ENCODE peak calls at places on chromosomes 3 and 15, in nine cellular contexts. One of them, this sample, is unnamed.

GRCh38 chr15:75712668-75713337 is at the start of gene CSPG4:
- DNase-seq in heart left ventricle: peak
- DNase-seq in heart right ventricle: peak
- DNase-seq in CD8-positive, alpha-beta T cell: no peak
- DNase-seq in mesenchymal stem cell: peak
- DNase-seq in psoas muscle: peak
- DNase-seq in cardiac muscle cell: peak
- DNase-seq in foreskin keratinocyte: no peak
- DNase-seq in PC-3: peak
- DNase-seq in this sample: no peak

GRCh38 chr15:101049856-101050646 is 130.9 kb downstream of the LRRK1 start:
- DNase-seq in heart left ventricle: peak
- DNase-seq in heart right ventricle: peak
- DNase-seq in CD8-positive, alpha-beta T cell: no peak
- DNase-seq in mesenchymal stem cell: no peak
- DNase-seq in psoas muscle: no peak
- DNase-seq in cardiac muscle cell: no peak
- DNase-seq in foreskin keratinocyte: no peak
- DNase-seq in PC-3: no peak
- DNase-seq in this sample: no peak

GRCh38 chr3:59237121-59237520 is 187.3 kb upstream of the CFAP20DC start:
- DNase-seq in heart left ventricle: no peak
- DNase-seq in heart right ventricle: no peak
- DNase-seq in CD8-positive, alpha-beta T cell: no peak
- DNase-seq in mesenchymal stem cell: no peak
- DNase-seq in psoas muscle: no peak
- DNase-seq in cardiac muscle cell: no peak
- DNase-seq in foreskin keratinocyte: peak
- DNase-seq in PC-3: peak
- DNase-seq in this sample: peak

GRCh38 chr3:12661926-12662592 is 1.9 kb downstream of the RAF1 start:
- DNase-seq in heart left ventricle: no peak
- DNase-seq in heart right ventricle: no peak
- DNase-seq in CD8-positive, alpha-beta T cell: no peak
- DNase-seq in mesenchymal stem cell: no peak
- DNase-seq in psoas muscle: no peak
- DNase-seq in cardiac muscle cell: no peak
- DNase-seq in foreskin keratinocyte: no peak
- DNase-seq in PC-3: no peak
- DNase-seq in this sample: no peak

GRCh38 chr15:101723161-101723873 is 956 bp downstream of the TARS3 start:
- DNase-seq in heart left ventricle: no peak
- DNase-seq in heart right ventricle: no peak
- DNase-seq in CD8-positive, alpha-beta T cell: peak
- DNase-seq in mesenchymal stem cell: peak
- DNase-seq in psoas muscle: no peak
- DNase-seq in cardiac muscle cell: no peak
- DNase-seq in foreskin keratinocyte: no peak
- DNase-seq in PC-3: peak
- DNase-seq in this sample: no peak

GRCh38 chr15:25175789-25176615 is 221.2 kb downstream of the SNRPN start:
- DNase-seq in heart left ventricle: no peak
- DNase-seq in heart right ventricle: peak
- DNase-seq in CD8-positive, alpha-beta T cell: peak
- DNase-seq in mesenchymal stem cell: no peak
- DNase-seq in psoas muscle: peak
- DNase-seq in cardiac muscle cell: no peak
- DNase-seq in foreskin keratinocyte: no peak
- DNase-seq in PC-3: no peak
- DNase-seq in this sample: no peak

GRCh38 chr3:52244061-52244628 is 1.4 kb upstream of the PPM1M start:
- DNase-seq in heart left ventricle: no peak
- DNase-seq in heart right ventricle: peak
- DNase-seq in CD8-positive, alpha-beta T cell: peak
- DNase-seq in mesenchymal stem cell: peak
- DNase-seq in psoas muscle: peak
- DNase-seq in cardiac muscle cell: no peak
- DNase-seq in foreskin keratinocyte: no peak
- DNase-seq in PC-3: peak
- DNase-seq in this sample: no peak

GRCh38 chr3:11367116-11367781 is 95.1 kb downstream of the ATG7 start:
- DNase-seq in heart left ventricle: peak
- DNase-seq in heart right ventricle: peak
- DNase-seq in CD8-positive, alpha-beta T cell: no peak
- DNase-seq in mesenchymal stem cell: peak
- DNase-seq in psoas muscle: peak
- DNase-seq in cardiac muscle cell: no peak
- DNase-seq in foreskin keratinocyte: no peak
- DNase-seq in PC-3: peak
- DNase-seq in this sample: no peak

GRCh38 chr3:179512398-179512797 is 50.3 kb upstream of the ACTL6A start:
- DNase-seq in heart left ventricle: no peak
- DNase-seq in heart right ventricle: no peak
- DNase-seq in CD8-positive, alpha-beta T cell: no peak
- DNase-seq in mesenchymal stem cell: peak
- DNase-seq in psoas muscle: no peak
- DNase-seq in cardiac muscle cell: peak
- DNase-seq in foreskin keratinocyte: no peak
- DNase-seq in PC-3: no peak
- DNase-seq in this sample: no peak

GRCh38 chr3:150081084-150081483 is 110.4 kb upstream of the PFN2 start:
- DNase-seq in heart left ventricle: no peak
- DNase-seq in heart right ventricle: no peak
- DNase-seq in CD8-positive, alpha-beta T cell: no peak
- DNase-seq in mesenchymal stem cell: peak
- DNase-seq in psoas muscle: no peak
- DNase-seq in cardiac muscle cell: no peak
- DNase-seq in foreskin keratinocyte: peak
- DNase-seq in PC-3: peak
- DNase-seq in this sample: peak

GRCh38 chr3:56005196-56005805 is 463.0 kb downstream of the ERC2 start:
- DNase-seq in heart left ventricle: no peak
- DNase-seq in heart right ventricle: no peak
- DNase-seq in CD8-positive, alpha-beta T cell: no peak
- DNase-seq in mesenchymal stem cell: no peak
- DNase-seq in psoas muscle: no peak
- DNase-seq in cardiac muscle cell: no peak
- DNase-seq in foreskin keratinocyte: peak
- DNase-seq in PC-3: peak
- DNase-seq in this sample: peak

DNA sequence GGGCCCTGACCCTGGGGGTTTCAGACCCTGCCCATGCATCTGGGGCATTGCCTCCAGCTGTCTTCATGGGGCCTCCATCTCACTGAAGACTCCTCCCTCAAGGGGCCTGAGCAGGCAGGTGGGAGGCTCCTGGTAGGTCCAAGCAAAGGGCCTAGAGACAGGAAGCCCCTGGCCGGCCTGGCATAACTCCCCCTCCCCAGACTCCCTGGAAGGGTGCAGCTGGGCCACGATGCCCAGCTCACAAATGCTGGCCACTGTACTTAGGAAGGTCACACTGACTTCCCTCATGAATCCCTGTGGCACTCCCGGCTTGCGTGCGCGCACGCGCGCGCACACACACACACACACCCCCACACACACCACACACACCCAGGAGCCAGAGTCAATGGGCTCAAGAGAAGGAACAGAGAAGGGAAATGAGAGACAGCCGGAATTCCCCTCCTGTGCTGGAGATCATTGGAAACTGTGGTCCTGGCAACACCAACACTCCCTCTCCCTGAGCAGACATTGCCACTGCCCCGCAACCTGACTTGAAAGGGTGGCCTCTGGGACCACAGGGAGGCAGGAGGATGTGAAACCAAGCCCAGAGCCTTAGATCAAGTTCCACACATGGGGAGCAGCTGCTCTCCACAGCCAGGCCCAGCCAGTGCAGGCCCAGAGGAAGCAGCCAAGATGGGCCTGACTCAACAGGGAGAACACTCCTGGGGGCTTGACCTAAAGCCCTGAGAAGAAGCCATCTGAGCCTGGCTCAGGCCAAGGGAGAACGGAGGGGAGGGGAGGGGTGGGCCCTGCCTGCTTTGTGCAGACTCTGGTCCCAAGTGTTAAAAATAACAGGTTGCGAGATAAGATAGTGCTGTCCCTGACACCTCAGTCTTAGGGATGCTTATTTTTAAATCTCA is 69.7 kb downstream of the SCN5A start:
- DNase-seq in heart left ventricle: peak
- DNase-seq in heart right ventricle: peak
- DNase-seq in CD8-positive, alpha-beta T cell: no peak
- DNase-seq in mesenchymal stem cell: no peak
- DNase-seq in psoas muscle: no peak
- DNase-seq in cardiac muscle cell: peak
- DNase-seq in foreskin keratinocyte: no peak
- DNase-seq in PC-3: no peak
- DNase-seq in this sample: no peak
- H3K27ac ChIP-seq in heart left ventricle: peak
- H3K27ac ChIP-seq in heart right ventricle: peak
- H3K27ac ChIP-seq in CD8-positive, alpha-beta T cell: no peak
- H3K27ac ChIP-seq in mesenchymal stem cell: peak
- H3K27ac ChIP-seq in psoas muscle: no peak
- H3K27ac ChIP-seq in cardiac muscle cell: no peak
- H3K27ac ChIP-seq in foreskin keratinocyte: no peak
- H3K27ac ChIP-seq in PC-3: no peak
- H3K27ac ChIP-seq in this sample: no peak

DNA sequence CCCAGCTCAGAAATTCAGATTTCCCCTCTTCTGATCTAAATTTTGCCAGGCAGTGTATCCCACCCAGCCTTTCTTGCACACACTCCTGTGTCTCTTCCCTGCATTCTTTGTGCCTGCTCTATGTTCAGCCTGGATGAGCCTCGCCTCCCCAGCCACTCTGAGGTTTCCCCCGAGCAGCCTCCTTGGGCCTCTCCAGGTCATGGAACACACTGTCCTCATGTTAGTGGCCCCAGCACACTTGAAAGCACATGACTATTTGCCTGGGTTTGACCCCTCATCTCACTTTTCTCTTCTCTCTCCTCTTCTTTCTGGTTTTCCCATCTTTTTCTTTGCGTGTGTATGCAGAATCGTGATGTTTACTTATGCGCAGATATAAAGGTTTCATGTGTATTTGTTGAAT is 3.1 kb downstream of the THSD4 start:
- DNase-seq in heart left ventricle: no peak
- DNase-seq in heart right ventricle: no peak
- DNase-seq in CD8-positive, alpha-beta T cell: no peak
- DNase-seq in mesenchymal stem cell: no peak
- DNase-seq in psoas muscle: no peak
- DNase-seq in cardiac muscle cell: no peak
- DNase-seq in foreskin keratinocyte: no peak
- DNase-seq in PC-3: no peak
- DNase-seq in this sample: no peak
- H3K27ac ChIP-seq in heart left ventricle: peak
- H3K27ac ChIP-seq in heart right ventricle: peak
- H3K27ac ChIP-seq in CD8-positive, alpha-beta T cell: no peak
- H3K27ac ChIP-seq in mesenchymal stem cell: no peak
- H3K27ac ChIP-seq in psoas muscle: no peak
- H3K27ac ChIP-seq in cardiac muscle cell: no peak
- H3K27ac ChIP-seq in foreskin keratinocyte: no peak
- H3K27ac ChIP-seq in PC-3: no peak
- H3K27ac ChIP-seq in this sample: peak

DNA sequence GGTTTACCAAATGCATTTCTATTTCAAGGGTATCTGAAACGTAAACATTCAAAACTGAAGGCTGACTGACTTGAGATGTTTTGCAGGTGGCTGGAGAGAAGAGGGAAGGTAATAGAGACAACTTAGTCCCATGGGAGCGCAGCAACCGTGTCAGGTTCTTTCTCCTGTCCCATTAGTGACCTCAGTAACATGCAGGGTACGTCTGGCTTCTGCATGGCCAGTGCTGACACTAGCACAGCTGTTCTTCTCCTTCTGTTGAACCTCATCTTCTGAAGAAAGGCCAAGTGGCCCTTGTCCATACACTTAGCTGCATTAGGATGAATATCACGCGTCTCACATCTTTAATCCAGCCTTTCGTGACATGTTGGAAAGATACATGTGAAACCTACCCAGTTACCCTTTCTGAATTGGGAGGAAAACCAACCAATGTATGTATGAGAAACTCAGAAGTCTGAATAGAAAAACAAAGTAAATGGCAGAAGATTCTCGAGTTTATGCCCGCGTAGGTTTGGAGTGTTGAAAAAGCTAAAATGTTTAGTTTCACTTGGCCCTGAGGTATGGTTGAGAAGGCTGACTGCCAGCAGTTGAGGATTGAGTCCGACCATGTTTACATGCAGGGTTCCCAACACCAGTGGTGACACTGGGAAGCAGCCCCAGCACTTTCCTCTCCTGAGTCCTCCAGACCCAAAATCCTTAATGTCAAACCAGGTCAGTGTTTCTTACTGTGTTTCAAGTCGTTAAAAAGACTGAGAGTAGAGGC is 10.3 kb downstream of the NCBP2 start:
- DNase-seq in heart left ventricle: no peak
- DNase-seq in heart right ventricle: no peak
- DNase-seq in CD8-positive, alpha-beta T cell: no peak
- DNase-seq in mesenchymal stem cell: no peak
- DNase-seq in psoas muscle: no peak
- DNase-seq in cardiac muscle cell: no peak
- DNase-seq in foreskin keratinocyte: no peak
- DNase-seq in PC-3: no peak
- DNase-seq in this sample: no peak
- H3K27ac ChIP-seq in heart left ventricle: no peak
- H3K27ac ChIP-seq in heart right ventricle: no peak
- H3K27ac ChIP-seq in CD8-positive, alpha-beta T cell: no peak
- H3K27ac ChIP-seq in mesenchymal stem cell: no peak
- H3K27ac ChIP-seq in psoas muscle: peak
- H3K27ac ChIP-seq in cardiac muscle cell: no peak
- H3K27ac ChIP-seq in foreskin keratinocyte: no peak
- H3K27ac ChIP-seq in PC-3: no peak
- H3K27ac ChIP-seq in this sample: no peak

GRCh38 chr3:151859125-151859741 is 14.2 kb upstream of the SUCNR1 start:
- DNase-seq in heart left ventricle: no peak
- DNase-seq in heart right ventricle: no peak
- DNase-seq in CD8-positive, alpha-beta T cell: no peak
- DNase-seq in mesenchymal stem cell: no peak
- DNase-seq in psoas muscle: no peak
- DNase-seq in cardiac muscle cell: no peak
- DNase-seq in foreskin keratinocyte: no peak
- DNase-seq in PC-3: no peak
- DNase-seq in this sample: no peak

GRCh38 chr3:151866711-151867410 is 6.6 kb upstream of the SUCNR1 start:
- DNase-seq in heart left ventricle: no peak
- DNase-seq in heart right ventricle: no peak
- DNase-seq in CD8-positive, alpha-beta T cell: no peak
- DNase-seq in mesenchymal stem cell: peak
- DNase-seq in psoas muscle: no peak
- DNase-seq in cardiac muscle cell: no peak
- DNase-seq in foreskin keratinocyte: no peak
- DNase-seq in PC-3: no peak
- DNase-seq in this sample: no peak

GRCh38 chr3:151864423-151865101 is 8.9 kb upstream of the SUCNR1 start:
- DNase-seq in heart left ventricle: no peak
- DNase-seq in heart right ventricle: no peak
- DNase-seq in CD8-positive, alpha-beta T cell: no peak
- DNase-seq in mesenchymal stem cell: peak
- DNase-seq in psoas muscle: no peak
- DNase-seq in cardiac muscle cell: no peak
- DNase-seq in foreskin keratinocyte: peak
- DNase-seq in PC-3: peak
- DNase-seq in this sample: no peak

GRCh38 chr3:151859905-151860304 is 13.5 kb upstream of the SUCNR1 start:
- DNase-seq in heart left ventricle: no peak
- DNase-seq in heart right ventricle: no peak
- DNase-seq in CD8-positive, alpha-beta T cell: no peak
- DNase-seq in mesenchymal stem cell: no peak
- DNase-seq in psoas muscle: no peak
- DNase-seq in cardiac muscle cell: no peak
- DNase-seq in foreskin keratinocyte: no peak
- DNase-seq in PC-3: no peak
- DNase-seq in this sample: no peak

GRCh38 chr3:151863611-151864010 is 9.8 kb upstream of the SUCNR1 start:
- DNase-seq in heart left ventricle: no peak
- DNase-seq in heart right ventricle: no peak
- DNase-seq in CD8-positive, alpha-beta T cell: no peak
- DNase-seq in mesenchymal stem cell: no peak
- DNase-seq in psoas muscle: no peak
- DNase-seq in cardiac muscle cell: no peak
- DNase-seq in foreskin keratinocyte: no peak
- DNase-seq in PC-3: peak
- DNase-seq in this sample: no peak
- H3K27ac ChIP-seq in heart left ventricle: no peak
- H3K27ac ChIP-seq in heart right ventricle: no peak
- H3K27ac ChIP-seq in CD8-positive, alpha-beta T cell: no peak
- H3K27ac ChIP-seq in mesenchymal stem cell: no peak
- H3K27ac ChIP-seq in psoas muscle: no peak
- H3K27ac ChIP-seq in cardiac muscle cell: no peak
- H3K27ac ChIP-seq in foreskin keratinocyte: no peak
- H3K27ac ChIP-seq in PC-3: no peak
- H3K27ac ChIP-seq in this sample: no peak